ENCODE peak calls at places on chromosomes 4 and X, in seven cellular contexts. E is right cardiac atrium, K is SJCRH30, T is IMR-90, L is ovary, D is tibial artery, J is uterus. I is an unnamed sample.

GRCh38 chr4:14871676-14872430 is 130.4 kb upstream of the CPEB2 start:
- DNase-seq in E (no peak), K (peak), T (no peak), L (no peak), D (no peak), J (no peak), I (no peak)

GRCh38 chrX:102746134-102746584 is 25.6 kb downstream of the GPRASP3 start:
- DNase-seq in E (peak), K (no peak), T (no peak), L (peak), D (no peak), J (peak), I (peak)

GRCh38 chr4:8541981-8542715 is 38.0 kb upstream of the GPR78 start:
- DNase-seq in E (no peak), K (no peak), T (no peak), L (peak), D (no peak), J (no peak), I (peak)

GRCh38 chr4:69951602-69952001 is 13.9 kb downstream of the CSN2 start:
- DNase-seq in E (no peak), K (no peak), T (no peak), L (no peak), D (no peak), J (no peak), I (no peak)

GRCh38 chr4:165324203-165324917 is 3.1 kb upstream of the MSMO1 start:
- DNase-seq in E (no peak), K (no peak), T (no peak), L (no peak), D (no peak), J (no peak), I (no peak)

GRCh38 chr4:181832305-181832704 is 410.9 kb upstream of the TENM3 start:
- DNase-seq in E (no peak), K (no peak), T (no peak), L (no peak), D (no peak), J (no peak), I (no peak)

GRCh38 chr4:152283806-152284470 is 252.0 kb downstream of the FBXW7 start:
- DNase-seq in E (no peak), K (no peak), T (no peak), L (no peak), D (no peak), J (no peak), I (no peak)

GRCh38 chr4:113884655-113885054 is 94.8 kb downstream of the ARSJ start:
- DNase-seq in E (no peak), K (no peak), T (no peak), L (no peak), D (no peak), J (no peak), I (no peak)

GRCh38 chr4:128528177-128528576 is 240.6 kb upstream of the PGRMC2 start:
- DNase-seq in E (no peak), K (no peak), T (no peak), L (no peak), D (no peak), J (no peak), I (no peak)

GRCh38 chrX:68894513-68895338 is 65.9 kb downstream of the EFNB1 start:
- DNase-seq in E (peak), K (no peak), T (peak), L (peak), D (peak), J (peak), I (peak)

DNA sequence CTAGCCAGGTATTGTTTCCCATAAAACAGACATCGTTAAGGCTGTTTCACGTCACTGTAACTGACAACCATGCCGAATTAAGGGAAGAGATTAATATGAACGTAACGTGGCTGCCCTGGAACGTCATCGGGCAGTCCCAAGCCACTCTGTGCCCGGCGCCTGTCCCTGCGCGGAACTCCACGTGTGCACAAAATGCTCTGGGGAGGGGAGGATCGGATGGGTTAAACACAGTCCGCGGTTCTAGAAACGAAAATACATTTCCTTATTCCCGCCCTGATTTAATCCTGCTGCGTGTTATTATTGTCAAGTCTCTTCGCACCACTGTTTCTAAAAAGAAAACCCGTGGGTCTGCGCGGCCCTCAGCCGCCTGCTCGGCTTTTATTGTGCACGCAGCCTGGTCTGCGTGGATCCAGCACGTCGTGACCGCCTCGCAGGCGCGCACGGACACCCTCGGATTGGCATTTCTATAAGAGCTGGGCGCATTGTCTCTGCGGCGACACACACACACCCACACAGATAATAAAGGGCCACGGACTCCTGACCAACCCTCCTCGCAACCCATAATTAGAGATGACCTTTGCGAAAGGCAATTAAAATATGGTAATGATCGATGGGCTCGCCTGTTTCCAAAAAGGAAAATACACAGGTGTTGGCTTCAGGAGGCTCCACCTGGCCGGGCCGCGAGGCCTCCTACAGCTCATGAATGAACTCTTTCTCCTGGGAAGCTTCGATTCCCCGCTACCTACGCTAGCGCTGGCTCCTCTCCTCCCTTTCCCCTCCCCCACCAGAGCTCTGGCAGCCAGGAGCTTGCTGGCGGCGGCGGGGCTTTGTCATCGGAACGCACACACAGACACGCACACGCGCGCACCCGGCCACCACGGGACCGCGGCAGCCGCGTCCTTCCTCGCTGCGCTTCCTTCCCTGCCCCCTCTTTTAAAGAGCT is 69.8 kb upstream of the BCOR start:
- DNase-seq in E (no peak), K (peak), T (no peak), L (peak), D (no peak), J (peak), I (no peak)
- H3K27ac ChIP-seq in E (no peak), K (peak), T (no peak), L (peak), D (peak), J (peak), I (no peak)

GRCh38 chrX:38220024-38220935 is at the start of gene SRPX:
- DNase-seq in E (peak), K (peak), T (peak), L (peak), D (peak), J (peak), I (no peak)
- H3K4me3 ChIP-seq in E (peak), K (peak), T (peak), L (peak), D (peak), J (peak), I (peak)

GRCh38 chr4:6660430-6660829 is 19.9 kb downstream of the MRFAP1 start:
- DNase-seq in E (no peak), K (no peak), T (no peak), L (no peak), D (no peak), J (no peak), I (no peak)
- H3K27ac ChIP-seq in E (no peak), K (no peak), T (no peak), L (no peak), D (no peak), J (no peak), I (no peak)

GRCh38 chr4:84790769-84791565 is 175.5 kb downstream of the WDFY3 start:
- DNase-seq in E (no peak), K (peak), T (no peak), L (no peak), D (no peak), J (no peak), I (no peak)

GRCh38 chr4:84796388-84796787 is 170.1 kb downstream of the WDFY3 start:
- DNase-seq in E (no peak), K (peak), T (no peak), L (no peak), D (no peak), J (no peak), I (no peak)

DNA sequence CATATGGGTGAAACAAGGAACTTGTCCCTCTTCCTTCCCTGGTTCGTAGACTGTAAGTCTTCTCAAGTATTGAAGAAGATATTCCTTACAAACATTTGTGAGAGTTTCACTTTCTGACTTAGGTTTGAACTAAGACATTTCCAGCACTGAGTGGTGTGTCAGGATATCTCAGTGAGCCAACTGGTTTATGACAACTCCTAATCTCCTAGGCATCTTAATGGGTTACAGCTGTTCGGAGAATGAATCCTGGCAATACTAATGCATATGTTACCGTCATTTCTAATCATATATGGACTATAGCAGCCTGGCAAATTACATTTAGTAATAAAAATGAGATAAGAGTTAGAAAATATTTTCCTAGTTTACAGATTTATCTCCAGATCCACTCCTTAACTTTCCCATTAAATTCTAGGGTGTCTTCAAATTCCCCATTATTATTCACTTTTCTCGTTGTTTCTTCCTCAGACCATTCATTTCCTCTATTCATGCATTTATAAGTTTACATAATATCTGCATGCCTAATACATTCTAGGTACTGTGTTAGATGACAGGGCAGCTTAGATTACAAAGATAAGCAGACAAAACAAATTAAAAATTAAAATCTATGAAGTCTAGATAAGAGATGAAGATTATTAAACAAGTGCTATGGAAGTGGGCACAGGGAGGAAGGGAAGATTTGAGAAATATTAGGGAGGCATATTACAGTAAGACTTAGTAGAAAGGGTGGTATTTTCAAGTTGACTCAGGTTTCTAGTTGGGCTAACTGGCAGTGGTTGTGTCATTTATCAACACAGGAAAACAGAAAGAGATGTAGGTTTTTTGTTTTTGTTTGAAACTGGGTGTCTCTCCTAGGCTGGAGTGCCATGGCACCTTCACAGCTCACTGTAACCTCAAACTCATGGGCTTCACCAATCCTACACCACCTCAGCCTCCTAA is 173.9 kb downstream of the WDFY3 start:
- DNase-seq in E (no peak), K (peak), T (peak), L (no peak), D (no peak), J (no peak), I (no peak)
- H3K4me3 ChIP-seq in E (no peak), K (no peak), T (no peak), L (no peak), D (no peak), J (no peak), I (no peak)

GRCh38 chrX:71183341-71183740 is 38.7 kb downstream of the NLGN3 start:
- DNase-seq in E (no peak), K (no peak), T (no peak), L (no peak), D (no peak), J (no peak), I (no peak)
- H3K27ac ChIP-seq in E (no peak), K (no peak), T (no peak), L (no peak), D (peak), J (no peak), I (peak)

I was measured in dorsolateral prefrontal cortex.